ENCODE peak calls at places on chromosomes 7 and 10, in nine cellular contexts. S, A, B, Q, T, C, D, M and H are unnamed samples.

GRCh38 chr10:103855424-103855823 is at the start of gene SH3PXD2A:
- DNase-seq in D (peak), Q (peak), S (no peak), M (no peak), B (peak), A (peak), C (no peak), T (peak), H (no peak)

GRCh38 chr7:92375013-92375412 is 72.3 kb upstream of the GATAD1 start:
- DNase-seq in A (no peak), C (no peak), T (no peak), Q (no peak), D (no peak), B (no peak), M (no peak), S (no peak), H (no peak)

GRCh38 chr10:58952747-58953466 is 223.5 kb upstream of the PHYHIPL start:
- DNase-seq in M (no peak), T (peak), D (peak), A (peak), B (no peak), Q (peak), C (peak), S (peak), H (peak)

GRCh38 chr7:31963569-31964175 is 106.5 kb downstream of the PDE1C start:
- DNase-seq in B (no peak), C (no peak), M (no peak), Q (no peak), A (no peak), S (no peak), T (no peak), D (no peak), H (no peak)

GRCh38 chr10:93481931-93482834 is at the start of gene MYOF:
- DNase-seq in Q (peak), B (no peak), A (peak), S (peak), C (peak), T (peak), D (peak), M (no peak), H (peak)

GRCh38 chr7:8133955-8134733 is 127.8 kb downstream of the ICA1 start:
- DNase-seq in Q (no peak), D (no peak), C (peak), S (no peak), A (no peak), M (no peak), B (no peak), T (no peak), H (no peak)

GRCh38 chr7:2613926-2614613 is 17.7 kb upstream of the TTYH3 start:
- DNase-seq in S (no peak), A (no peak), M (no peak), D (peak), C (no peak), Q (peak), T (peak), B (no peak), H (no peak)

GRCh38 chr10:80855348-80855971 is 317.8 kb downstream of the SH2D4B start:
- DNase-seq in B (peak), Q (no peak), A (no peak), T (no peak), M (no peak), C (peak), S (no peak), D (no peak), H (no peak)

GRCh38 chr7:26648429-26649015 is 215.9 kb downstream of the SKAP2 start:
- DNase-seq in S (no peak), T (no peak), Q (no peak), M (no peak), C (no peak), D (no peak), A (no peak), B (no peak), H (no peak)

GRCh38 chr10:17229016-17229716 is 1.1 kb downstream of the VIM start:
- DNase-seq in S (peak), B (peak), D (peak), Q (peak), T (peak), A (peak), M (peak), C (no peak), H (peak)

GRCh38 chr7:115910541-115911164 is 119.9 kb downstream of the TFEC start:
- DNase-seq in M (no peak), S (no peak), C (no peak), Q (no peak), T (no peak), B (no peak), D (no peak), A (no peak), H (no peak)

GRCh38 chr7:157753713-157754415 is 417.1 kb downstream of the DNAJB6 start:
- DNase-seq in C (no peak), D (peak), A (no peak), B (no peak), S (no peak), Q (no peak), T (no peak), M (no peak), H (no peak)

GRCh38 chr7:122033641-122034040 is 110.4 kb downstream of the AASS start:
- DNase-seq in C (no peak), B (no peak), M (no peak), A (no peak), T (no peak), S (no peak), D (no peak), Q (no peak), H (no peak)

GRCh38 chr10:57018452-57018851 is 657.4 kb upstream of the ZWINT start:
- DNase-seq in D (no peak), T (no peak), M (no peak), C (no peak), S (no peak), A (no peak), B (no peak), Q (no peak), H (no peak)

GRCh38 chr10:102657984-102658724 is 13.9 kb downstream of the TRIM8 start:
- DNase-seq in M (no peak), S (no peak), T (peak), D (peak), Q (peak), B (peak), A (peak), C (no peak), H (peak)

GRCh38 chr10:32141018-32141807 is 85.0 kb upstream of the KIF5B start:
- DNase-seq in M (no peak), S (no peak), A (peak), D (peak), C (no peak), B (no peak), Q (no peak), T (peak), H (peak)

GRCh38 chr10:72331575-72332422 is 22.9 kb downstream of the DNAJB12 start:
- DNase-seq in Q (peak), M (no peak), S (peak), C (peak), B (peak), T (peak), D (peak), A (peak), H (peak)

GRCh38 chr10:112184052-112184371 is 447 bp upstream of the GPAM start:
- DNase-seq in M (no peak), C (no peak), D (no peak), A (no peak), B (no peak), Q (no peak), S (no peak), T (no peak), H (no peak)

GRCh38 chr7:124031919-124032318 is 948 bp downstream of the TMEM229A start:
- DNase-seq in D (no peak), S (no peak), A (no peak), M (no peak), T (no peak), Q (no peak), C (no peak), B (no peak), H (no peak)

GRCh38 chr10:78354101-78354500 is 320.4 kb downstream of the RPS24 start:
- DNase-seq in A (no peak), D (no peak), T (no peak), C (no peak), B (peak), S (no peak), M (no peak), Q (peak), H (no peak)

DNA sequence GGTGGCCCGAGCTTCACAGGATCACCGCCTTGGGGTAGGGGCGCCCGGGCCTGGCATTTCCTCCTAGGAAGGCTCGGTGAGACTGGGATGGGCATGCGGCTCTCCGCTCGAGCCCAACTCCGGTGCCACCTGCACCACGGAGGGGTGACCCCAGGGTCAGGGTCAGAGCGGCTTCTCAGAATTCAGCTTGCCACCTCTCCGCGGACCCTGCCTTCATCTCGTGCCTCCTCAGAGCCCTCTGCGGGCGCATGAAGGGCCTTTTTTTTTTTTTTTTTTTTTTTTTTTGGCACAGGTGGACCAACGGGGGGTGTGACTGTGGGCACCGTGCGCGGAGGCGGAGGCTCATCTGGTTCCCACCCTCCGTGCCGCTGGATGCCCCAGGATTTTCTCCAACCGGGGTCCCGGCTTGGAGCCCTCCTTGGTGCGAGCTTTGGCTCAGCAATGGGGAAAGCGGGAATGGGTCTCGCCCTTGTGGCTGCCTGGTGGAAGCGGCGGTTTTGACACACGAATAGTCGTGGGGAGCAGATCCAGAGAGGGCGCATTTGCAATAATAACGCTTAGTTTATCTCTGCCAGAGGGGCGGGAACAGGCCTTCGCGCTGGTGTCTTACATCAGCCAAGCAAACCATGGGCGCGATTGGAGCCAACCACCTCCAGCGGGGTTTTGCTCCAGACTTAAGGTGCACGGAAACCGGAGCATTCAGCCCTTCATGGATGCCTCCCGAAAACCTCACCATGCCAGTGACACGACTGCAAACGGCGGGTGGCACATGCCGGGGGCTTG is 5.0 kb upstream of the TNRC18 start:
- DNase-seq in T (no peak), Q (peak), D (peak), S (peak), M (peak), A (peak), C (no peak), B (peak), H (peak)
- TF ChIP-seq POLR2A in T (no peak), Q (no peak), D (no peak), S (peak), M (no peak), A (no peak), C (no peak), B (no peak), H (no peak)

GRCh38 chr7:877312-878232 is 1.2 kb downstream of the GET4 start:
- DNase-seq in D (peak), T (no peak), B (peak), S (no peak), A (peak), C (no peak), Q (peak), M (no peak), H (peak)

GRCh38 chr7:876972-877311 is 588 bp downstream of the GET4 start:
- DNase-seq in B (no peak), M (no peak), S (no peak), A (no peak), T (no peak), D (no peak), Q (no peak), C (no peak), H (no peak)

GRCh38 chr7:875476-876076 is 778 bp upstream of the GET4 start:
- DNase-seq in M (no peak), A (peak), Q (peak), T (no peak), S (no peak), B (peak), C (no peak), D (peak), H (no peak)

GRCh38 chr7:875051-875450 is 1.3 kb upstream of the GET4 start:
- DNase-seq in D (no peak), Q (no peak), C (no peak), A (no peak), M (no peak), T (no peak), B (no peak), S (no peak), H (no peak)

DNA sequence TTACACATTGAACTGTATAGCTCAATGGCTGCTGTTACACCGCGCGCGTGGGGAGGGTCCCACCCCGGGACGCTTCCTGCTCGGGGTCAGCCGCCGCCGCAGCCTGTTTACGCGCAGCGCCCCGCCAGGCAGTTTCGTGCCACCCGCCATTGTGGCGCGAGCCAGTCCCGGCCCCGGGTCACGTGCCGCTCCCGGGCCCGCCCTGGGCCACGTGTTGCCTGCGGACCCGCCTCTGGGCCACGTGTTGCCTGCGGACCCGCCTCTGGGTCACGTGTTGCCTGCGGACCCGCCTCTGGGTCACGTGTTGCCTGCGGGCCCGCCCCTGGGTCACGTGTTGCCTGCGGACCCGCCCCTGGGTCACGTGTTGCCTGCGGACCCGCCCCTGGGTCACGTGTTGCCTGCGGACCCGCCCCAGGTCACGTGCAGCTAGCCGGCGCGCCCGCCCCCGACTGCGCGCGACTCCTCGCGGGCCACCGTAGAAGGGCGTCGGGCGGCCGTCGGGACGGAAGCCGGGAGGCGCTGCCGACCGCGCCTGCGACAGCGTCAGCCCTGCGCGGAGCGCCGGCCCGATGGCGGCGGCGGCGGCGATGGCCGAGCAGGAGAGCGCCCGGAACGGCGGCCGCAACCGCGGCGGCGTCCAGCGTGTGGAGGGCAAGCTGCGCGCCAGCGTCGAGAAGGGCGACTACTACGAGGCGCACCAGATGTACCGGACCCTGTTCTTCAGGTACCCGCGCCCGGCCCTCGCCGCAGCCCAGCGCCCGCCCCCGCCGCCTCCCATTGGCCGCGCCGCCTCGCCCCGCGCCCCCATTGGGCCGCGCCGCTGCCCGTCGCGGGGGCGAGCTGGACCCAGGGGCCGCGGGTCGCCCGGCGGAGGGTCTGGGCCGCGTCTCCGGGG is at the start of gene GET4:
- DNase-seq in Q (peak), C (peak), T (peak), D (peak), A (peak), B (peak), M (peak), S (peak), H (peak)
- TF ChIP-seq POLR2A in Q (peak), C (peak), T (peak), D (peak), A (peak), B (no peak), M (peak), S (peak), H (no peak)

GRCh38 chr7:55513849-55514248 is 58.5 kb downstream of the VOPP1 start:
- DNase-seq in B (no peak), C (no peak), S (no peak), D (no peak), M (no peak), A (no peak), T (no peak), Q (no peak), H (no peak)

GRCh38 chr7:55515569-55516279 is 56.6 kb downstream of the VOPP1 start:
- DNase-seq in A (no peak), S (no peak), D (no peak), B (no peak), C (no peak), M (no peak), Q (no peak), T (no peak), H (no peak)

GRCh38 chr7:55510621-55511020 is 61.7 kb downstream of the VOPP1 start:
- DNase-seq in B (no peak), T (no peak), D (no peak), A (no peak), Q (no peak), M (no peak), S (no peak), C (no peak), H (no peak)

GRCh38 chr7:55514546-55515265 is 57.6 kb downstream of the VOPP1 start:
- DNase-seq in T (no peak), D (no peak), A (no peak), B (no peak), Q (no peak), M (no peak), S (no peak), C (no peak), H (no peak)

GRCh38 chr7:55512635-55513034 is 59.7 kb downstream of the VOPP1 start:
- DNase-seq in M (no peak), C (no peak), T (no peak), A (no peak), Q (no peak), B (no peak), D (no peak), S (no peak), H (no peak)
- TF ChIP-seq POLR2A in M (no peak), C (peak), T (no peak), A (no peak), Q (no peak), B (no peak), D (no peak), S (no peak), H (no peak)

DNA sequence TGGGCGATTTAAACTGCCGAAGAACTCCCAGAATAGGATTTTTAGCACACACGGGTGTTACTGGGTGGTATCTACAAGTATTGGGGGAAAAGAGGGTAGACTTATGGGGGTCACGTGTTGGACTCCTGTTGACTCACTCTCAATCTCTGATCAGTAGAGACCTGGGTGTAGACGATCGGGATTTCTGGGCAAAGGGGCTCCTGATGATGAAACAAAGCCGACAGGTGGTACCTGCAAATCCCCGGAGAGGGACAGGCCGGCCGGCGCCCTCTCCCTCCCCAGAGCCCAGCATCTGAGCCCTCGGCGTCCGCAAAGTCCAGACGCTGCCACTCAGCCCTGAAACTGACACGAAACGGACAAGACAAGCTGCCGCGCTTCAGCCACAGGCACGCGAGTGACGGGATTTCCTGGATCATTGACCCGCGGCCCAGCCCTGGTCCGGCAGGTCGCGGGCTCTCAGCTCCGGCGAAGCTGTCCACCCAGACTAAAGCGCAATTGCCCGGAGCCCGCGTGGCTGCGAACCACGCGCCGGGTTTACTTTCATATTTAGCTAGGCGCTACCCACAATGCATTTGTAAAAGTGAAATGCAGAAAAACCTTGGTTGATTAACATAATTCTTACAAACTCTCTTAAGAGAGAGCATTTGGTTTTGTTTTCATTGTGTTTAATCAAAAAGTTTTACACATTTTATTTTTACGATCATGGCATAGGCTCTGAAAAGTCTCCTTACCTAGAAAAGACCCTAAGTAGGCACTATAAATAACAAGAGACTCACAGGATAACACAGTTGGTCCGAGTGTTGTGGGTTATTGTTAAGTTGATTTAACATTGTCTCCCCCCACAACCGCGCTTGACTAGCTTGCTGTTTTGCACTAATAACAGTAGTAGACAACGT is 56.9 kb upstream of the EZH2 start:
- DNase-seq in S (peak), C (peak), T (peak), B (peak), D (peak), A (peak), M (peak), Q (peak), H (peak)
- TF ChIP-seq POLR2A in S (peak), C (peak), T (peak), B (no peak), D (peak), A (peak), M (no peak), Q (peak), H (no peak)

GRCh38 chr10:62690703-62691102 is 113.8 kb upstream of the ADO start:
- DNase-seq in S (no peak), B (no peak), A (no peak), C (no peak), M (no peak), T (no peak), Q (no peak), D (no peak), H (no peak)
- TF ChIP-seq POLR2A in S (no peak), B (no peak), A (no peak), C (no peak), M (no peak), T (no peak), Q (no peak), D (no peak), H (no peak)

DNA sequence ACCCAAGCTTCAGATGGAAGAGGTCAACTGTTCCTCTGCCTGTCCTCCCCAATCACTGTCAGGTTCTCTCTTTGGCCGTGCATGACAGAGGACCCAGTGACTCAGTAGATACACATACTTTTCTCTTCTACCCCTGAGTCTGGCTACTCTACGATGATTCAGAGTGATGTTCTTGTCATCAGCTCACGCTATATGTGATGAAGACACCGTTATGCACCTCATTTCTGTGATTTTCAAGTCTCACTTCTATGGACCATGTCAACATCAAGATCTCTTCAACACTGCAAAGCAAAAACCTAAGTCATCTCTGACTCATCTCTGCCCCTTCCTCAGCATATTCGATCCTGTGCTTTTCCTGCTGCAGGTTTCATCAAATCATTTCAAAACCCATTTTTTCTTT is 76.6 kb upstream of the DGKI start:
- DNase-seq in C (no peak), D (no peak), S (no peak), A (no peak), Q (no peak), T (no peak), M (no peak), B (no peak), H (no peak)
- TF ChIP-seq POLR2A in C (no peak), D (no peak), S (no peak), A (no peak), Q (no peak), T (no peak), M (no peak), B (no peak), H (no peak)

GRCh38 chr10:5976689-5977470 is 463 bp downstream of the IL15RA start:
- DNase-seq in C (no peak), Q (peak), B (peak), A (peak), S (no peak), D (peak), M (no peak), T (peak), H (peak)

GRCh38 chr10:5975641-5976473 is 1.5 kb downstream of the IL15RA start:
- DNase-seq in A (peak), D (peak), C (peak), S (no peak), T (no peak), Q (peak), M (no peak), B (no peak), H (peak)

GRCh38 chr10:5973069-5973468 is 4.3 kb downstream of the IL15RA start:
- DNase-seq in T (no peak), D (no peak), B (no peak), S (no peak), Q (no peak), M (no peak), A (no peak), C (no peak), H (peak)

GRCh38 chr10:5981529-5981928 is 4.2 kb upstream of the IL15RA start:
- DNase-seq in T (no peak), S (no peak), A (no peak), C (no peak), M (no peak), D (no peak), B (no peak), Q (no peak), H (no peak)

GRCh38 chr10:5977471-5978370 is at the start of gene IL15RA:
- DNase-seq in Q (peak), M (no peak), C (no peak), S (no peak), D (peak), A (peak), T (peak), B (peak), H (peak)
- TF ChIP-seq POLR2A in Q (no peak), M (no peak), C (peak), S (peak), D (peak), A (peak), T (peak), B (no peak), H (no peak)